ENCODE peak calls at places on chromosomes 7 and 10, in eight cellular contexts. Z, Y, A, K, J, D, U and O are unnamed samples.

GRCh38 chr10:24307696-24308476 is 98.9 kb downstream of the KIAA1217 start:
- DNase-seq in Z (no peak), Y (no peak), A (no peak), K (no peak), J (no peak), D (no peak), U (no peak), O (no peak)

GRCh38 chr7:55066479-55066878 is 47.7 kb downstream of the EGFR start:
- DNase-seq in Z (no peak), Y (no peak), A (no peak), K (no peak), J (no peak), D (no peak), U (no peak), O (no peak)

GRCh38 chr7:120741371-120742042 is 116.4 kb downstream of the TSPAN12 start:
- DNase-seq in Z (peak), Y (no peak), A (no peak), K (no peak), J (no peak), D (no peak), U (no peak), O (no peak)

GRCh38 chr10:89427629-89428028 is 13.3 kb downstream of the IFIT5 start:
- DNase-seq in Z (no peak), Y (no peak), A (no peak), K (no peak), J (no peak), D (no peak), U (no peak), O (no peak)

GRCh38 chr10:71302874-71303568 is 16.0 kb upstream of the SLC29A3 start:
- DNase-seq in Z (no peak), Y (no peak), A (no peak), K (no peak), J (peak), D (no peak), U (no peak), O (no peak)

GRCh38 chr10:13078912-13079775 is 20.8 kb upstream of the OPTN start:
- DNase-seq in Z (no peak), Y (no peak), A (no peak), K (no peak), J (no peak), D (no peak), U (no peak), O (no peak)

GRCh38 chr10:17062009-17062408 is 67.6 kb downstream of the CUBN start:
- DNase-seq in Z (no peak), Y (no peak), A (no peak), K (no peak), J (peak), D (no peak), U (no peak), O (no peak)

GRCh38 chr7:69002416-69002815 is 595.9 kb upstream of the AUTS2 start:
- DNase-seq in Z (no peak), Y (no peak), A (no peak), K (no peak), J (no peak), D (no peak), U (no peak), O (no peak)

GRCh38 chr10:52443419-52444388 is 129.6 kb downstream of the DKK1 start:
- DNase-seq in Z (no peak), Y (no peak), A (no peak), K (no peak), J (peak), D (no peak), U (no peak), O (no peak)

GRCh38 chr7:97499204-97499603 is 232.7 kb upstream of the TAC1 start:
- DNase-seq in Z (no peak), Y (no peak), A (peak), K (peak), J (peak), D (no peak), U (no peak), O (no peak)

GRCh38 chr7:98418636-98419315 is 17.9 kb upstream of the BAIAP2L1 start:
- DNase-seq in Z (peak), Y (no peak), A (peak), K (peak), J (peak), D (peak), U (no peak), O (no peak)

GRCh38 chr7:24368161-24368560 is 84.2 kb downstream of the NPY start:
- DNase-seq in Z (no peak), Y (no peak), A (peak), K (no peak), J (no peak), D (no peak), U (no peak), O (no peak)

GRCh38 chr7:17654940-17655339 is 285.4 kb downstream of the SNX13 start:
- DNase-seq in Z (no peak), Y (no peak), A (no peak), K (no peak), J (peak), D (no peak), U (no peak), O (no peak)

GRCh38 chr10:110872145-110872983 is 636 bp downstream of the PDCD4 start:
- DNase-seq in Z (peak), Y (no peak), A (peak), K (peak), J (peak), D (peak), U (peak), O (peak)

GRCh38 chr10:126504051-126504760 is 115.9 kb upstream of the ADAM12 start:
- DNase-seq in Z (no peak), Y (no peak), A (peak), K (peak), J (peak), D (no peak), U (peak), O (no peak)

GRCh38 chr10:125001313-125002043 is 59.6 kb downstream of the ZRANB1 start:
- DNase-seq in Z (peak), Y (peak), A (peak), K (no peak), J (no peak), D (peak), U (no peak), O (no peak)

GRCh38 chr7:601573-602340 is 82.1 kb upstream of the PDGFA start:
- DNase-seq in Z (peak), Y (no peak), A (peak), K (no peak), J (peak), D (peak), U (peak), O (no peak)

GRCh38 chr7:131638641-131639430 is 82.4 kb upstream of the PODXL start:
- DNase-seq in Z (no peak), Y (no peak), A (no peak), K (no peak), J (no peak), D (no peak), U (no peak), O (no peak)

GRCh38 chr7:26698806-26699205 is 165.6 kb downstream of the SKAP2 start:
- DNase-seq in Z (no peak), Y (no peak), A (no peak), K (no peak), J (no peak), D (no peak), U (no peak), O (no peak)

GRCh38 chr10:75076387-75076786 is 35.1 kb upstream of the SAMD8 start:
- DNase-seq in Z (no peak), Y (no peak), A (no peak), K (no peak), J (no peak), D (no peak), U (no peak), O (no peak)

GRCh38 chr7:129188892-129189660 is 643 bp downstream of the SMO start:
- DNase-seq in Z (peak), Y (no peak), A (peak), K (no peak), J (no peak), D (no peak), U (peak), O (no peak)

GRCh38 chr7:43039346-43039745 is 73.1 kb upstream of the HECW1 start:
- DNase-seq in Z (no peak), Y (no peak), A (no peak), K (no peak), J (peak), D (no peak), U (no peak), O (no peak)

GRCh38 chr10:61929555-61929954 is 28.1 kb downstream of the ARID5B start:
- DNase-seq in Z (no peak), Y (no peak), A (no peak), K (no peak), J (no peak), D (no peak), U (no peak), O (no peak)

GRCh38 chr10:114095676-114096331 is 52.1 kb downstream of the ADRB1 start:
- DNase-seq in Z (no peak), Y (no peak), A (no peak), K (no peak), J (peak), D (no peak), U (no peak), O (no peak)

GRCh38 chr7:102418603-102419002 is 14.8 kb upstream of the ORAI2 start:
- DNase-seq in Z (no peak), Y (no peak), A (no peak), K (no peak), J (no peak), D (no peak), U (no peak), O (no peak)

GRCh38 chr7:149741629-149742028 is 31.8 kb downstream of the ZNF467 start:
- DNase-seq in Z (no peak), Y (no peak), A (no peak), K (peak), J (peak), D (no peak), U (no peak), O (peak)

GRCh38 chr10:65949543-65949942 is 976.3 kb upstream of the LRRTM3 start:
- DNase-seq in Z (no peak), Y (no peak), A (no peak), K (no peak), J (no peak), D (no peak), U (no peak), O (no peak)

GRCh38 chr10:22805304-22805703 is 90.9 kb upstream of the PIP4K2A start:
- DNase-seq in Z (no peak), Y (no peak), A (no peak), K (no peak), J (no peak), D (no peak), U (no peak), O (peak)

GRCh38 chr10:123502983-123503382 is 163.2 kb upstream of the GPR26 start:
- DNase-seq in Z (no peak), Y (no peak), A (no peak), K (no peak), J (no peak), D (no peak), U (no peak), O (no peak)

GRCh38 chr10:104440221-104440620 is 86.6 kb downstream of the CFAP58 start:
- DNase-seq in Z (no peak), Y (no peak), A (no peak), K (no peak), J (no peak), D (no peak), U (no peak), O (no peak)

GRCh38 chr10:123380491-123381085 is 226.4 kb downstream of the BUB3 start:
- DNase-seq in Z (no peak), Y (no peak), A (no peak), K (no peak), J (peak), D (no peak), U (no peak), O (no peak)

GRCh38 chr10:93277360-93277759 is 203.7 kb downstream of the CYP26A1 start:
- DNase-seq in Z (no peak), Y (no peak), A (no peak), K (no peak), J (no peak), D (no peak), U (no peak), O (no peak)

GRCh38 chr10:93280699-93281366 is 201.3 kb downstream of the MYOF start:
- DNase-seq in Z (no peak), Y (no peak), A (no peak), K (no peak), J (peak), D (no peak), U (no peak), O (no peak)

GRCh38 chr10:93280121-93280698 is 201.9 kb downstream of the MYOF start:
- DNase-seq in Z (no peak), Y (no peak), A (no peak), K (no peak), J (no peak), D (no peak), U (no peak), O (no peak)

DNA sequence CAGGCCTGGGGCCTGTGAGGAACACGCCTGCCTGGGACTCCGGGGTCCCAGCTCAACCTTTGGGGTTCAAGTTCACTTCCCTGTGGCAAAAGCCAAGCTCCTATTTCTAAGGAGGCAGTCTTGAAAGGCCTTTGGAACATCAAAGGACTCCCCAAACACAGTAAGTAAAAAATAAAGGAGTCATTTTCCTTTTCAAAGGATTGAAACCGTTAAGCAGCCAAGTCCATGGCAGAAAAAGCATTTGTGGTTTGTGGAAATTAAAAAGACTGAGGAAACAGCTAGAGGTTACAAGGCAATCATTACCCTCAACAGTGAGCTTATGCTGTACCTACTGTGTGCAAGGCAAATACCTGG is 200.8 kb downstream of the MYOF start:
- DNase-seq in Z (no peak), Y (no peak), A (no peak), K (no peak), J (no peak), D (no peak), U (no peak), O (no peak)
- H3K27ac ChIP-seq in Z (no peak), Y (no peak), A (no peak), K (no peak), J (no peak), D (no peak), U (no peak), O (no peak)

GRCh38 chr10:43137701-43137970 is 609 bp upstream of the CSGALNACT2 start:
- DNase-seq in Z (peak), Y (no peak), A (peak), K (peak), J (peak), D (peak), U (peak), O (peak)
- H3K27ac ChIP-seq in Z (peak), Y (peak), A (peak), K (peak), J (peak), D (peak), U (peak), O (peak)

GRCh38 chr7:157743781-157744525 is 407.1 kb downstream of the DNAJB6 start:
- DNase-seq in Z (no peak), Y (no peak), A (no peak), K (no peak), J (no peak), D (peak), U (no peak), O (no peak)
- H3K27ac ChIP-seq in Z (no peak), Y (no peak), A (no peak), K (no peak), J (no peak), D (no peak), U (no peak), O (no peak)

GRCh38 chr7:75056476-75056875 is 17.1 kb downstream of the RCC1L start:
- DNase-seq in Z (no peak), Y (no peak), A (peak), K (no peak), J (no peak), D (no peak), U (peak), O (no peak)

GRCh38 chr7:75054744-75055527 is 18.7 kb downstream of the RCC1L start:
- DNase-seq in Z (no peak), Y (peak), A (peak), K (no peak), J (no peak), D (peak), U (peak), O (peak)

GRCh38 chr7:75064291-75064690 is 9.3 kb downstream of the RCC1L start:
- DNase-seq in Z (no peak), Y (no peak), A (no peak), K (no peak), J (no peak), D (peak), U (no peak), O (no peak)

GRCh38 chr7:75055830-75056431 is 17.7 kb downstream of the RCC1L start:
- DNase-seq in Z (no peak), Y (no peak), A (peak), K (no peak), J (no peak), D (peak), U (peak), O (no peak)

DNA sequence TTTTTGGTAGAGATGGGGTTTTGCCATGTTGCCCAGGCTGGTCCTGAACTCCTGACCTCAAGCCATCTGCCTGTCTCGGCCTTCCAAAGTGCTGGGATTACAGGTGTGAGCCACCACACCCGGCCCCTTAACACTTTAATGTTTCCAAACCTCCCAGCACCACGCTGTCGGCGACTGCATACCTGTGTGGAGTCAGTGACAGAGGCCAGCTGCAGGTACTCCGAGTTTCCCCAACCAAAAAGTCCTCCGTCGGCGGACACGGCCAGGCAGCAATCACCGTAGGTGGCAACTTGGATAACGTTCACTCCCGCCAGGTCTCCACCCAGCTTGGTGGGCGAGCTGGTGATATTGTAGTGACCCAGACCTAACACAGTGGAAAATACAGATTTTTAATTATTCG is 15.2 kb downstream of the RCC1L start:
- DNase-seq in Z (no peak), Y (no peak), A (no peak), K (no peak), J (no peak), D (no peak), U (no peak), O (no peak)
- H3K27ac ChIP-seq in Z (no peak), Y (no peak), A (no peak), K (no peak), J (no peak), D (no peak), U (no peak), O (no peak)

GRCh38 chr10:31820794-31821369 is 107.7 kb downstream of the ARHGAP12 start:
- DNase-seq in Z (no peak), Y (no peak), A (no peak), K (no peak), J (no peak), D (no peak), U (no peak), O (no peak)
- H3K27ac ChIP-seq in Z (no peak), Y (no peak), A (no peak), K (no peak), J (no peak), D (no peak), U (no peak), O (no peak)

DNA sequence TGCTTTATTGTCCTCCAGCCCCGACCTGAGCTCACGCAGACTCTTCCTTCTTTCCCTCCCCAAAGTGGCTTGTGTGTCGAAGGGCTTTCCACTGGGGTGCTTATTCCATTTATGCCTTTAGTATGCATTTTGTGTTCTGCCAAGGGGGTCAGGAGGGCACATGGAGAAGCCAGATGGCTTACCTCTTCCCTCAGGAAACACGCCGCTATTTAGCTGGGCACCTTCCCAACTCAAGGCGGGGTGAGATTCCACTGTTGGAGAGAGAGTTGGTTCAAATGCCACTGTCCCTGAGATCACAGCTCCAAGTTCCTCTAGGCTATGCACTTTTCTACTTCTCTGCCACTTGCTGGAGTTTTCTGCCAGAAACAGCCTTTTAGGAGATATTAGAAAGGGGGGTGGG is 1091.8 kb downstream of the LRMDA start:
- DNase-seq in Z (no peak), Y (no peak), A (peak), K (no peak), J (no peak), D (peak), U (peak), O (no peak)
- H3K27ac ChIP-seq in Z (no peak), Y (no peak), A (no peak), K (no peak), J (no peak), D (no peak), U (peak), O (peak)